ENCODE peak calls at places on chromosome 16, in nine cellular contexts. Y, A, N, Q, I, Z, U, K and L are unnamed samples.

GRCh38 chr16:12741176-12741575 is 62.5 kb downstream of the CPPED1 start:
- DNase-seq in Z (no peak), Y (no peak), I (no peak), A (no peak), N (no peak), Q (no peak), K (no peak), U (no peak), L (no peak)

GRCh38 chr16:74773431-74774222 is 993 bp downstream of the FA2H start:
- DNase-seq in Q (no peak), I (no peak), Y (no peak), U (no peak), A (no peak), Z (no peak), N (no peak), K (no peak), L (no peak)

GRCh38 chr16:3595521-3596021 is 15.8 kb downstream of the SLX4 start:
- DNase-seq in U (no peak), A (no peak), K (no peak), Q (no peak), Z (no peak), N (no peak), Y (no peak), I (no peak), L (no peak)

GRCh38 chr16:85699628-85700027 is 10.9 kb upstream of the GINS2 start:
- DNase-seq in I (no peak), Y (no peak), N (no peak), Z (no peak), K (peak), U (peak), A (no peak), Q (peak), L (no peak)

GRCh38 chr16:53784312-53784711 is 80.4 kb downstream of the FTO start:
- DNase-seq in I (no peak), Z (no peak), K (peak), Q (no peak), U (no peak), Y (no peak), A (no peak), N (peak), L (no peak)

GRCh38 chr16:81530814-81531213 is 86.2 kb downstream of the CMIP start:
- DNase-seq in K (no peak), Z (no peak), A (no peak), Y (no peak), U (no peak), N (no peak), I (no peak), Q (no peak), L (no peak)

GRCh38 chr16:52128407-52128806 is 418.5 kb downstream of the TOX3 start:
- DNase-seq in Y (no peak), N (no peak), U (no peak), I (no peak), K (no peak), A (no peak), Q (no peak), Z (no peak), L (no peak)

GRCh38 chr16:85613609-85614337 is 651 bp downstream of the GSE1 start:
- DNase-seq in A (peak), N (peak), U (no peak), Z (no peak), Q (no peak), I (peak), K (peak), Y (peak), L (no peak)

GRCh38 chr16:74730049-74730683 is 29.5 kb upstream of the MLKL start:
- DNase-seq in Q (no peak), A (peak), U (no peak), Y (no peak), I (no peak), N (peak), K (peak), Z (no peak), L (no peak)

GRCh38 chr16:25265968-25266367 is 8.3 kb upstream of the ZKSCAN2 start:
- DNase-seq in Q (no peak), U (no peak), N (no peak), A (no peak), K (no peak), I (no peak), Y (no peak), Z (no peak), L (no peak)

GRCh38 chr16:73050115-73051099 is 2.5 kb upstream of the ZFHX3 start:
- DNase-seq in Z (no peak), I (no peak), N (no peak), Q (no peak), U (no peak), A (no peak), Y (no peak), K (no peak), L (no peak)

GRCh38 chr16:54936979-54937672 is 6.5 kb downstream of the IRX5 start:
- DNase-seq in Y (peak), I (peak), Z (no peak), A (peak), N (no peak), K (no peak), Q (peak), U (peak), L (peak)

GRCh38 chr16:4852221-4852872 is 5.1 kb downstream of the UBN1 start:
- DNase-seq in U (peak), A (peak), Y (peak), K (peak), Z (no peak), I (no peak), N (no peak), Q (peak), L (no peak)

GRCh38 chr16:371729-372521 is 1.6 kb upstream of the MRPL28 start:
- DNase-seq in I (no peak), K (no peak), N (no peak), Z (no peak), Q (no peak), A (no peak), Y (no peak), U (no peak), L (no peak)

GRCh38 chr16:85361441-85362118 is 249.3 kb upstream of the CIBAR2 start:
- DNase-seq in Q (no peak), Y (no peak), K (no peak), Z (no peak), N (no peak), A (no peak), U (no peak), I (no peak), L (no peak)

GRCh38 chr16:72740346-72740745 is 307.6 kb downstream of the ZFHX3 start:
- DNase-seq in A (no peak), N (no peak), K (no peak), Z (no peak), Q (no peak), U (peak), I (no peak), Y (no peak), L (no peak)

GRCh38 chr16:47492428-47493357 is 31.6 kb downstream of the PHKB start:
- DNase-seq in U (peak), A (no peak), I (peak), N (no peak), Y (peak), Q (peak), K (no peak), Z (no peak), L (no peak)

GRCh38 chr16:54484700-54485099 is 198.1 kb upstream of the IRX3 start:
- DNase-seq in U (no peak), A (no peak), N (peak), Y (no peak), Z (no peak), I (no peak), Q (no peak), K (no peak), L (no peak)

GRCh38 chr16:71460246-71460645 is 1.8 kb downstream of the ZNF23 start:
- DNase-seq in N (no peak), A (no peak), Q (peak), Y (no peak), I (no peak), Z (no peak), U (peak), K (peak), L (no peak)

GRCh38 chr16:55037051-55037450 is 106.4 kb downstream of the IRX5 start:
- DNase-seq in N (no peak), Z (no peak), K (no peak), Y (no peak), A (no peak), I (no peak), U (no peak), Q (no peak), L (peak)

GRCh38 chr16:30145692-30146091 is 22.7 kb upstream of the MAPK3 start:
- DNase-seq in I (no peak), N (no peak), U (no peak), Q (no peak), Z (no peak), K (no peak), Y (no peak), A (no peak), L (no peak)

GRCh38 chr16:11994187-11995119 is 17.9 kb downstream of the SNX29 start:
- DNase-seq in Z (no peak), K (no peak), A (no peak), Y (peak), N (no peak), Q (no peak), U (peak), I (peak), L (no peak)

GRCh38 chr16:82034981-82035612 is at the start of gene HSD17B2:
- DNase-seq in I (no peak), Z (no peak), Y (no peak), U (peak), A (peak), N (no peak), K (peak), Q (no peak), L (no peak)

GRCh38 chr16:72042157-72042660 is 12.1 kb upstream of the HP start:
- DNase-seq in U (no peak), I (no peak), N (peak), Q (no peak), A (no peak), K (no peak), Z (no peak), Y (no peak), L (no peak)

GRCh38 chr16:68696514-68696913 is 40.6 kb upstream of the CDH1 start:
- DNase-seq in U (no peak), K (no peak), N (no peak), Q (no peak), Y (no peak), Z (no peak), I (no peak), A (no peak), L (no peak)

GRCh38 chr16:57725077-57725953 is 10.3 kb upstream of the KATNB1 start:
- DNase-seq in Q (no peak), K (no peak), Y (no peak), I (no peak), Z (no peak), A (no peak), U (peak), N (no peak), L (no peak)

GRCh38 chr16:64131423-64131822 is 990.4 kb downstream of the CDH11 start:
- DNase-seq in Z (no peak), K (no peak), I (no peak), N (no peak), Q (no peak), Y (no peak), U (no peak), A (no peak), L (no peak)

GRCh38 chr16:23624092-23624491 is 17.0 kb downstream of the PALB2 start:
- DNase-seq in U (no peak), I (no peak), Y (no peak), K (no peak), N (no peak), Z (no peak), Q (no peak), A (no peak), L (no peak)
- TF ChIP-seq CTCF in U (no peak), I (no peak), Y (no peak), K (no peak), N (no peak), Z (no peak), Q (no peak), A (no peak), L (no peak)

GRCh38 chr16:28139530-28139929 is 72.2 kb downstream of the XPO6 start:
- DNase-seq in K (no peak), Q (no peak), U (no peak), I (no peak), Z (no peak), N (no peak), A (peak), Y (no peak), L (no peak)
- TF ChIP-seq CTCF in K (no peak), Q (no peak), U (no peak), I (no peak), Z (no peak), N (peak), A (no peak), Y (no peak), L (peak)

GRCh38 chr16:79776243-79776884 is 175.8 kb upstream of the MAF start:
- DNase-seq in Y (no peak), A (no peak), I (no peak), K (no peak), Q (peak), Z (no peak), N (no peak), U (peak), L (no peak)
- TF ChIP-seq CTCF in Y (no peak), A (no peak), I (no peak), K (no peak), Q (no peak), Z (no peak), N (no peak), U (no peak), L (peak)

GRCh38 chr16:65733706-65734105 is 611.8 kb upstream of the CDH11 start:
- DNase-seq in K (no peak), Y (no peak), U (no peak), I (no peak), Z (no peak), N (no peak), A (no peak), Q (no peak), L (no peak)

GRCh38 chr16:65739518-65739917 is 617.7 kb upstream of the CDH11 start:
- DNase-seq in I (peak), Z (no peak), N (no peak), A (no peak), K (no peak), U (no peak), Q (no peak), Y (peak), L (no peak)

GRCh38 chr16:65740716-65741115 is 618.9 kb upstream of the CDH11 start:
- DNase-seq in Y (no peak), A (no peak), N (no peak), U (no peak), Z (no peak), Q (peak), K (no peak), I (no peak), L (no peak)

GRCh38 chr16:65743558-65743957 is 621.7 kb upstream of the CDH11 start:
- DNase-seq in K (no peak), Q (no peak), A (no peak), U (no peak), Y (peak), N (no peak), I (no peak), Z (no peak), L (no peak)

GRCh38 chr16:65737831-65738230 is 616.0 kb upstream of the CDH11 start:
- DNase-seq in I (no peak), K (no peak), Z (no peak), U (no peak), Y (no peak), Q (no peak), N (no peak), A (no peak), L (no peak)
- TF ChIP-seq CTCF in I (no peak), K (no peak), Z (no peak), U (no peak), Y (no peak), Q (no peak), N (no peak), A (no peak), L (no peak)

GRCh38 chr16:49078571-49078970 is 203.1 kb downstream of the CBLN1 start:
- DNase-seq in Y (no peak), N (no peak), Q (no peak), U (no peak), I (no peak), A (no peak), K (no peak), Z (no peak), L (no peak)

GRCh38 chr16:49081556-49081955 is 200.1 kb downstream of the CBLN1 start:
- DNase-seq in U (no peak), Q (no peak), K (peak), Y (no peak), Z (no peak), N (no peak), I (no peak), A (no peak), L (no peak)

GRCh38 chr16:49078104-49078503 is 203.5 kb downstream of the CBLN1 start:
- DNase-seq in I (no peak), A (no peak), U (no peak), Y (no peak), Z (no peak), N (no peak), Q (no peak), K (no peak), L (no peak)

GRCh38 chr16:49075709-49076108 is 205.9 kb downstream of the CBLN1 start:
- DNase-seq in N (no peak), K (no peak), Z (no peak), I (no peak), U (no peak), Q (no peak), A (no peak), Y (no peak), L (no peak)
- TF ChIP-seq CTCF in N (no peak), K (no peak), Z (no peak), I (no peak), U (no peak), Q (no peak), A (no peak), Y (no peak), L (no peak)

DNA sequence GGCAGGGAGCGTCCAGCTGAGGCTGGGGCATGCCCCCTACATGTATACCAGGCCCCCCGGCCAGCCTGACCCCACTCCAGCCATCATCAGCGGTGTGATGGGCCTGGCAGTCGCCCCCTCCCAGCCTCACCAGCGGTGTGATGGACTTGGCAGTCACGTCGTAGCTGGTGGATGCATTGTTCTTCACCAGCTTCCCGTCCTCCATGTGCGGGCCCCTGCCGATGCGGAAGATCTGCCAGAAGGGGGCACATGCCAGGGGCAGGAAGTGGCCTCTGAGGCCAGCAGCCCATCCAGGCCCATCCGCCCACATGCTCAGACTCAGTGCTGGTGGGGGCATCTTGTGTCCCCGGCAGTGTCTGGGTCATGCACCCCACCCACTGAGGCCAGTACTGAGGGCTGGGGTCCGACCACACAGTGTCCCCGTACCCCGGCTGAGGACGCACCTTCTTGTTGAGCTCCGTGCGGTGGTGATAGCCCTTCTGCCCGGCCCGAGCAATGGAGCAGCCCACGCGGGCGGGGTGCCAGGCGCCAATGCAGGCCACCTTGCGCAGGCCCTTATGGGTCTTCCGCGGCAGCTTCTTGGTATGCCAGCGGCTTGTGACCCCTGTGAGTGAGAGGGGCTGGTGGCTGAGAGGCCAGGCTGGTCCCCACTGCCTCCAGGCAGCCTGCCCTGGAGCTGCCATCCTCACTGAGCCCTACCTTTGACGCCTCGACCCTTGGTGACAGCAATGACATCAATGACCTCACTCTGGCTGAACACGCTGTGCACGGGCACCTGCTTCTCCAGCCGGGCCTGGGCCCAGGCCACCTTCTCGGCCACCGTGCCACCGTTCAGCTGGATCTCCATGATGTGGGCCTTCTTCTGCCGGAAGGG is 3.7 kb upstream of the MSRB1 start:
- DNase-seq in Y (no peak), A (no peak), U (no peak), Q (no peak), N (no peak), K (no peak), Z (no peak), I (no peak), L (no peak)
- TF ChIP-seq CTCF in Y (no peak), A (no peak), U (no peak), Q (no peak), N (no peak), K (no peak), Z (no peak), I (no peak), L (no peak)

DNA sequence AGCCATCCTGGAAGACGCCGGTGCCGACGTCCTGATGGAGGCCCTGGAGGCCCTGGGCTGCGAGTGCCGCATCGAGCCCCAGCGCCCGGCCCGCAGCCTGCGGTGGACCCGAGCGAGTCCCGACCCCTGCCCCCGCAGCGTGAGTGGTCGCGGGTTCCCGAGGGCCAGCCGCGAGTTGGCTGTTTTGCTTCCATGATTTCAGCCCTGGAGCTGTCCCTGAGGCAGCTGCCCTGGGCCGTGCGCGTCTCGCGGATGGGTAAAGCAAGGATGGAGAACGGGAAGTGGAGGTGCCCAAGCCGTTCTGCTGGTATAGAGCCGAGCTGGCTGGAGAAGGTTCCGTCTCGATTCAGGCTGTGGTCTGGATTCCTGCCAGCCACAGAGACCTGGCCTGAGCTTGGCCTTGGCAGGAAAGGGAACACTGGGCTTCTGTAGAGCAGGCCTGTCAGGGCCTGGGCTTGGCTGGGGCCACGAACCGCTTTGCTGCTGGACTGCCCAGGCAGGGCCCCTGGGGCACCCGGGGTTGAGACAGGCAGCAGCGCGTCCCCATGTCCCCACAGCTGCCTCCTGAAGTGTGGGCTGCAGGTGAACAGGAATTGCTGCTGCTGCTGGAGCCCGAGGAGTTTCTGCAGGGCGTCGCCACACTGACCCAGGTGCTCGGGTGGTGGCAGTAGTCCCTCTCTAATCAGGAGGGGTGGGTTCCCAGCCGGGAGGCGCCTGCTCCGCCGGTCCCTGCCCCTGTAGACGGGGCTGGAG is 945 bp upstream of the MRPS34 start:
- DNase-seq in Q (peak), K (peak), N (peak), A (no peak), U (peak), I (peak), Y (peak), Z (no peak), L (no peak)
- TF ChIP-seq CTCF in Q (no peak), K (peak), N (peak), A (no peak), U (no peak), I (no peak), Y (no peak), Z (no peak), L (no peak)

GRCh38 chr16:88063201-88063773 is 112.1 kb downstream of the BANP start:
- DNase-seq in U (peak), Q (peak), N (no peak), Y (no peak), A (no peak), I (no peak), K (no peak), Z (no peak), L (no peak)
- TF ChIP-seq CTCF in U (peak), Q (peak), N (no peak), Y (no peak), A (no peak), I (no peak), K (no peak), Z (no peak), L (peak)

GRCh38 chr16:88941051-88941932 is 35.7 kb downstream of the CBFA2T3 start:
- DNase-seq in I (no peak), A (no peak), Q (no peak), U (no peak), Z (no peak), K (no peak), Y (peak), N (peak), L (no peak)
- TF ChIP-seq CTCF in I (no peak), A (no peak), Q (no peak), U (no peak), Z (no peak), K (no peak), Y (no peak), N (no peak), L (no peak)

DNA sequence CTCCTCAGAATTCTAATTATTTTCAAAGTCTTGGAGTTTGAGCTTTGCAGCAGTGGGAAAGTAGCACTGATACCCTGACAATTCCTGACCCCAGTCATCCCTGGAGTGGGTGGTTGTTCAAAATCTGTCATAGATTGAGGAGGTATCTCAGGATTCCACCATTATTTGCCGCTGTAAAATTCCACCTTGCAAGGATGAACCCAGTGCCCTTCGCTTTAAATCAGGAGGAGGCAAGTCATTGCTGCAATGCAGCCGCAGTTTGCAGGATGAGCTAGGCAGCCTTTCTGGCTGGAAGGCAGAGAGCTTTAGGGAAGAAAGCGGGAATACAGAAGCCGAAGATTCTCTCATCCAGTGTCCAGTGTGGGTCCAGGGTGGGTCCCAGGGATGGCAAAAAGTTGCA is 296.9 kb downstream of the RBFOX1 start:
- DNase-seq in K (no peak), Y (no peak), Q (no peak), U (no peak), Z (no peak), N (no peak), A (no peak), I (no peak), L (no peak)
- TF ChIP-seq CTCF in K (no peak), Y (no peak), Q (no peak), U (no peak), Z (no peak), N (no peak), A (no peak), I (no peak), L (no peak)